ENCODE peak calls at places on chromosomes 6 and 20, in four cellular contexts. R is fibroblast of lung, I is GM23338, K is esophagus squamous epithelium. Z is an unnamed sample.

GRCh38 chr6:22082278-22082677 is 214.6 kb downstream of the PRL start:
- DNase-seq in R (peak; percentile 62), K (no peak), I (no peak), Z (no peak)

GRCh38 chr6:66993272-66993671 is 1286.2 kb upstream of the EYS start:
- DNase-seq in R (no peak), I (no peak), K (no peak), Z (no peak)

GRCh38 chr6:147906361-147906760 is 397.9 kb downstream of the SAMD5 start:
- DNase-seq in K (no peak), R (peak; percentile 62), I (no peak), Z (no peak)

GRCh38 chr6:78770766-78771165 is 96.6 kb upstream of the IRAK1BP1 start:
- DNase-seq in I (peak; percentile 35), K (no peak), R (no peak), Z (no peak)

GRCh38 chr6:38784506-38785235 is 69.6 kb downstream of the DNAH8 start:
- DNase-seq in R (peak; percentile 27), K (no peak), I (no peak), Z (no peak)

GRCh38 chr6:90156861-90157260 is 139.8 kb downstream of the BACH2 start:
- DNase-seq in I (no peak), K (no peak), R (no peak), Z (no peak)

GRCh38 chr6:81769834-81770233 is 17.4 kb upstream of the TENT5A start:
- DNase-seq in I (peak; percentile 49), R (peak; percentile 70), K (no peak), Z (no peak)

GRCh38 chr6:33696538-33697518 is 14.7 kb downstream of the UQCC2 start:
- DNase-seq in R (peak; percentile 76), I (no peak), K (no peak), Z (no peak)

GRCh38 chr6:137297887-137298286 is 78.7 kb upstream of the IFNGR1 start:
- DNase-seq in K (no peak), R (peak; percentile 11), I (peak; percentile 93), Z (no peak)

GRCh38 chr6:134999107-134999506 is 49.2 kb upstream of the ALDH8A1 start:
- DNase-seq in I (no peak), K (no peak), R (no peak), Z (no peak)

GRCh38 chr6:135002974-135003703 is 51.5 kb downstream of the HBS1L start:
- DNase-seq in R (no peak), I (no peak), K (no peak), Z (no peak)

GRCh38 chr6:134997133-134997841 is 47.4 kb upstream of the ALDH8A1 start:
- DNase-seq in K (no peak), I (no peak), R (no peak), Z (no peak)

GRCh38 chr6:135006386-135006914 is 48.2 kb downstream of the HBS1L start:
- DNase-seq in K (no peak), R (peak; percentile 12), I (no peak), Z (no peak)

GRCh38 chr6:135002229-135002844 is 52.3 kb downstream of the HBS1L start:
- DNase-seq in I (peak; percentile 40), K (no peak), R (peak; percentile 14), Z (no peak)
- TF ChIP-seq CTCF in I (peak; percentile 50), K (peak; percentile 51), R (peak; percentile 50), Z (peak; percentile 21)

GRCh38 chr6:25553502-25553901 is 98.5 kb upstream of the SCGN start:
- DNase-seq in K (no peak), I (no peak), R (peak; percentile 3), Z (no peak)

GRCh38 chr6:25542984-25543383 is 109.0 kb upstream of the SCGN start:
- DNase-seq in I (no peak), K (no peak), R (no peak), Z (no peak)

DNA sequence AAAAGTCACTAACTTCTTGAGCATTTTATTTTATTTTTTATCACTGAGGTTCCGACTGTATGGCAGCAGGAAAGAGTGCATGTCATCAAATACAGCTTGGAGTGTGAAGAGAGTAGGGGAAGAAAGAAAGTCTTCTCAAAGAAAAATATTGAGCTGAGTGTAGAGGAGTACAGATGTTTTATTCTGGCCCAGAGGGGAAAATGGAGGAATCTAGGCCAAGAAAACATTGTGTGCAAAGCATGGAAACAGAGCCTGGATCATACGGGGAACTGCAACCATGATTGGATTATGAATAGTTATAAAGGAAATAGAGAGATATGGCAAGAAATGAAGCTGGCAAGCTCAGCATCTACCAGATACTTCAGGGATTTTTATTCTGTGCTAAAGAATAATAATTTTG is 104.2 kb upstream of the SCGN start:
- DNase-seq in R (no peak), I (no peak), K (no peak), Z (no peak)
- H3K27ac ChIP-seq in R (no peak overlapping the region), I (no peak overlapping the region), K (no peak overlapping the region), Z (no peak overlapping the region)

DNA sequence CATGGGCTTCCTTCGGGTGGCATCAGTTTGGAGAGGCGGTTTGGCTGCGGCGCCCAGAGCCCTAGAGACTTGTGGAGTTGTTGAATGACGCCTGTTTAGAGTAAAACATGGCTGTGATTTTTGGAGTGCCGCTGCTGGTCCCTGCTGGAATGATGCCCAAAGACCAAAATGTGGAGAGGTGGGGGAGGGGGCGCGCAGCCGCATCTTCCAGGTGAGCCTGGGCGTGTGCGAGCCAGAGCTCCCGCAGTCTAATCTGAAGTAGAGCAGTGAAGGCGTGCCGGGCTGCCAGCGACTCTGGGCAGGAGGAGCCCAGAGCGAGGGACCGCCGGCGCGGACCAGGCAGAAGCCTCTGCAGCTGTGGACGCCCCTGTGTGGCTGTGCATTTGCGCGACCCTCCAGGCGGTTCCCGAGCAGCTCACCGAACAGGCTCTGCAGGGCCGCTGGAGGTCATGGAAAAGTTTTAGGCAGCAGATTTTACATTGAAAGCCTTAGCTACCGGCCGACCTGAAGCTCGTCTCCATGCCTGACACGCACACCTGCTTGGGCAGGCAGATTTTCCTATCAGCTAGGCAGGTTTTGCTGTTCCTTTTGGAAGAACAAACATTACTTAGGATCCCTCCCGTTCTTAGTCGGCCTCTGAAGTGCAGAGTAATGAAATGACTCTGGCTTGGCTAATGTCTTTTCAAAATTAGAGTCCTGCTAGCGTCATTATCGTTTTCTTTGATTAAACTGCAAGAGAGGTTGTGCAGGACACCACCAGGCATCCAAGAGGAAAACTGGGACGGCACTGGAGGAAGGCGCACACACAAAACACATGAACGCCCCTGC is 298.2 kb downstream of the PHACTR1 start:
- DNase-seq in I (peak; percentile 83), R (no peak), K (no peak), Z (no peak)
- H3K4me3 ChIP-seq in I (peak overlapping the region; percentile 79), R (no peak overlapping the region), K (peak overlapping the region; percentile 68), Z (peak overlapping the region; percentile 75)

GRCh38 chr6:116511424-116512131 is at the start of gene CALHM5:
- DNase-seq in K (no peak), I (peak; percentile 85), R (peak; percentile 89), Z (peak; percentile 80)
- TF ChIP-seq CTCF in K (peak; percentile 65), I (peak; percentile 65), R (peak; percentile 61), Z (peak; percentile 70)

GRCh38 chr6:1832358-1832757 is 222.6 kb downstream of the FOXC1 start:
- DNase-seq in K (no peak), I (no peak), R (no peak), Z (no peak)
- H3K27ac ChIP-seq in K (no peak overlapping the region), I (no peak overlapping the region), R (no peak overlapping the region), Z (peak overlapping the region; percentile 25)

DNA sequence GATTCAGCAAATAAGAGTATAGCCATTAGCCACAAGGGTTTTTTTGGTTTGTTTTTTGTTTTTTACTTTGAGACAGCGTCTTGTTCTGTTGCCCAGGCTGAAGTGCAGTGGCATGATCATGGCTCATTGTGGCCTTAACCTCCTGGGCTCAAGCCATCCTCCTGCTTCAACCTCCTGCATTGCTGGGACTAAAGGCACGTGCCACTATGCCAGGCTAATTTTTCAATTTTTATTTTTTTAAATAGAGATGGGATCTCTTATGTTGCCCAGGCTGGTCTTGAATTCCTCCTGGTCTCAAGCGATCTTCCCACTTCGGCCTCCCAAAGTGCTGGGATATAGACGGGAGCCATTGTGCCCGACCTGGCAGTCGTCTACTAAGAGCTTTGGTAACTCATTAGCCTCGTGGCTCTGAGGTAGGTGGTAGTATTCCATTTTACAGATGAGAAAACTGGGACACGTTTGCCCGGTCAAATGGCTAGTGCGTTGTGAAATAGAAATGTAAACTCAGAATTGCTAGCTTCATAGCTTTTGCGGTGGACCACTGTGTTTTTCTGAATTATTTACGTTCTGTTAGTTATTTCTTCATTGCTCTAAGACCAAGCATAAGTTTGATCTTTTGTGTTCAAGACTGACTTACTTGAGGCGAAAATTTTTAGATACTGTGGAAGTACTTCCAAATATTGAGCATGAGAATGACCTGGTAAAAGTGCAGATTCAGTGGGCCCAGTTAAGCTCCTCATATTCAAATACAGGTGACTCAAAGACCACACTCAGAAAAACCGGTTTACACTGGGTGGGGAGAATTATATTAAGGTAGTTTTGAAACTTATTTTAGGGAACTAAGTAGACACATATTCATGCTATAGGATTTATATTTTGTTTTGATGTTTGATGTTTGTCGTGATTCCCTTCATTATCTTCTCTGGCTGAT is 2.1 kb downstream of the PANK2 start:
- DNase-seq in R (no peak), I (no peak), K (no peak), Z (no peak)
- H3K4me3 ChIP-seq in R (peak overlapping the region; percentile 65), I (peak overlapping the region; percentile 92), K (peak overlapping the region; percentile 99), Z (peak overlapping the region; percentile 99)

GRCh38 chr20:20184149-20184548 is 131.8 kb downstream of the CFAP61 start:
- DNase-seq in K (no peak), I (peak; percentile 41), R (no peak), Z (no peak)
- TF ChIP-seq CTCF in K (no peak), I (peak; percentile 69), R (no peak), Z (no peak)

DNA sequence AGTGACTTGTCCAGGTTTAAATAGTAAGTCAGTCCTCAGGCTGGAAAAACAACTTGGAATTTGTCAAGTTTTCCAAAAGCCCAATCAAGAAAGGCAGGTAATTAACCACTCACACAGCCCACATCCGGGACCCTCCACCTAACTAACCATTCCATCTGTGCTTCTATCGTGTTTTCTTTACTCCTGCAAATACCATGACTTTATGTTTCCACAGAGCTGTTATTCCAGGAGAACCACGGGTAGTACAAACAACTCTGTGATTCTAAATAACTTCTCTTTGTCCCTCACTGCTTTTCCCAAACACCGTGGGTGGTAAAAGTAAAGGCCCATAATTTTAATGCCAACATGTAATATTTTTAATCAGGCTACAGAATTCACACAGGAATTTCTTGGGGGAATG is 49.6 kb upstream of the NT5E start:
- DNase-seq in K (no peak), R (no peak), I (no peak), Z (no peak)
- H3K27ac ChIP-seq in K (no peak overlapping the region), R (no peak overlapping the region), I (no peak overlapping the region), Z (no peak overlapping the region)

DNA sequence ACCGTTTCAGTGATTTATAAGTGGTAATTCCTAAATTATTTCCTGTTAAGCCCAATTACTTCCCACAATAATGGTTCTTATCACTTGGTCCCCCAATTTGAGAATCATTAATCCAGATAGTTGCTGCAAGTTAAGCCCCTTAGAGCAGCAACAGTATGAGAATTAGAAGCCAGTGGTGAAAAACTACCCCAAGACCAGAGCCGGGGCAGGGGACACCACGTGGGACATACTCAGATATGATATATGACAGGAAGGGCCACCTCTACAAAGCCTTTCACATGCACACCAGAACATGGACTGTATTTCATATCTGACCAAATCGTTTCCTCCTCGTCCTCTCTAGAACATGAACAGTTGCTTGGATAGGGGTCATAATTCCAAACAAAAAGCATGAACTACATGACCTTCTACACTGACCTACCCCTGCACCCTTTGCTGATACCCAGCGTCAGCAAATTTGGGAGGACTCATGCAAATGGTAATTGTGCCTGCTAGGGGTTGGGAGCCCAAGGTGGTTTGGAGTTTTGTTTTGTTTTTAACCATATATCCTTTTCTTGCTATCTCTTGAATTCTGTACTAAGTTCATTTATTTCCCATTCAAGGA is 3.9 kb downstream of the JAG1 start:
- DNase-seq in I (no peak), K (no peak), R (no peak), Z (no peak)
- H3K4me3 ChIP-seq in I (peak overlapping the region; percentile 92), K (peak overlapping the region; percentile 95), R (peak overlapping the region; percentile 94), Z (peak overlapping the region; percentile 98)

Z was measured in coronary artery.